ENCODE peak calls at places on chromosomes 5 and 9, in eight cellular contexts. One of them, this sample, is unnamed. For H3K36me3 and H3K27me3, the result is how much of the 10 kb centered on the place peaks cover.

GRCh38 chr5:132473608-132474007 is 17.0 kb downstream of the IRF1 start:
- DNase-seq in A673: no peak
- DNase-seq in PC-3: no peak
- DNase-seq in GM23338: no peak
- DNase-seq in left ventricle myocardium inferior: no peak
- DNase-seq in right atrium auricular region: no peak
- DNase-seq in upper lobe of right lung: peak
- DNase-seq in fibroblast of lung: no peak
- DNase-seq in this sample: no peak

GRCh38 chr5:18114161-18114802 is 480.0 kb downstream of the TAF11L14 start:
- DNase-seq in A673: no peak
- DNase-seq in PC-3: no peak
- DNase-seq in GM23338: peak
- DNase-seq in left ventricle myocardium inferior: no peak
- DNase-seq in right atrium auricular region: no peak
- DNase-seq in upper lobe of right lung: no peak
- DNase-seq in fibroblast of lung: no peak
- DNase-seq in this sample: no peak

GRCh38 chr5:137575847-137576246 is 76.7 kb upstream of the SPOCK1 start:
- DNase-seq in A673: peak
- DNase-seq in PC-3: peak
- DNase-seq in GM23338: no peak
- DNase-seq in left ventricle myocardium inferior: no peak
- DNase-seq in right atrium auricular region: no peak
- DNase-seq in upper lobe of right lung: no peak
- DNase-seq in fibroblast of lung: no peak
- DNase-seq in this sample: no peak

GRCh38 chr5:116573279-116573616 is 1.4 kb downstream of the SEMA6A start:
- DNase-seq in A673: no peak
- DNase-seq in PC-3: no peak
- DNase-seq in GM23338: no peak
- DNase-seq in left ventricle myocardium inferior: peak
- DNase-seq in right atrium auricular region: no peak
- DNase-seq in upper lobe of right lung: peak
- DNase-seq in fibroblast of lung: no peak
- DNase-seq in this sample: no peak

GRCh38 chr5:10478436-10478835 is 36.8 kb downstream of the ROPN1L start:
- DNase-seq in A673: no peak
- DNase-seq in PC-3: peak
- DNase-seq in GM23338: no peak
- DNase-seq in left ventricle myocardium inferior: no peak
- DNase-seq in right atrium auricular region: no peak
- DNase-seq in upper lobe of right lung: no peak
- DNase-seq in fibroblast of lung: peak
- DNase-seq in this sample: no peak

GRCh38 chr5:19605846-19606407 is 382.1 kb downstream of the CDH18 start:
- DNase-seq in A673: no peak
- DNase-seq in PC-3: peak
- DNase-seq in GM23338: no peak
- DNase-seq in left ventricle myocardium inferior: no peak
- DNase-seq in right atrium auricular region: no peak
- DNase-seq in upper lobe of right lung: no peak
- DNase-seq in fibroblast of lung: no peak
- DNase-seq in this sample: no peak

GRCh38 chr9:36765077-36765390 is 192.3 kb downstream of the MELK start:
- DNase-seq in A673: no peak
- DNase-seq in PC-3: no peak
- DNase-seq in GM23338: no peak
- DNase-seq in left ventricle myocardium inferior: no peak
- DNase-seq in right atrium auricular region: no peak
- DNase-seq in upper lobe of right lung: no peak
- DNase-seq in fibroblast of lung: no peak
- DNase-seq in this sample: no peak

GRCh38 chr9:116476935-116477381 is 210.1 kb upstream of the TRIM32 start:
- DNase-seq in A673: no peak
- DNase-seq in PC-3: no peak
- DNase-seq in GM23338: no peak
- DNase-seq in left ventricle myocardium inferior: peak
- DNase-seq in right atrium auricular region: peak
- DNase-seq in upper lobe of right lung: no peak
- DNase-seq in fibroblast of lung: peak
- DNase-seq in this sample: no peak

GRCh38 chr5:99320461-99320860 is 391.7 kb upstream of the CHD1 start:
- DNase-seq in A673: peak
- DNase-seq in PC-3: peak
- DNase-seq in GM23338: peak
- DNase-seq in left ventricle myocardium inferior: no peak
- DNase-seq in right atrium auricular region: no peak
- DNase-seq in upper lobe of right lung: no peak
- DNase-seq in fibroblast of lung: no peak
- DNase-seq in this sample: no peak

GRCh38 chr5:43456556-43456955 is 27.1 kb downstream of the TMEM267 start:
- DNase-seq in A673: no peak
- DNase-seq in PC-3: no peak
- DNase-seq in GM23338: no peak
- DNase-seq in left ventricle myocardium inferior: no peak
- DNase-seq in right atrium auricular region: no peak
- DNase-seq in upper lobe of right lung: no peak
- DNase-seq in fibroblast of lung: no peak
- DNase-seq in this sample: no peak

GRCh38 chr5:60387041-60387440 is 312.9 kb downstream of the DEPDC1B start:
- DNase-seq in A673: no peak
- DNase-seq in PC-3: no peak
- DNase-seq in GM23338: no peak
- DNase-seq in left ventricle myocardium inferior: no peak
- DNase-seq in right atrium auricular region: no peak
- DNase-seq in upper lobe of right lung: no peak
- DNase-seq in fibroblast of lung: peak
- DNase-seq in this sample: no peak

GRCh38 chr9:11088826-11089374 is 476.1 kb upstream of the PTPRD start:
- DNase-seq in A673: no peak
- DNase-seq in PC-3: no peak
- DNase-seq in GM23338: no peak
- DNase-seq in left ventricle myocardium inferior: no peak
- DNase-seq in right atrium auricular region: no peak
- DNase-seq in upper lobe of right lung: no peak
- DNase-seq in fibroblast of lung: no peak
- DNase-seq in this sample: no peak
- H3K36me3 ChIP-seq in A673: under half
- H3K36me3 ChIP-seq in PC-3: under half
- H3K36me3 ChIP-seq in GM23338: under half
- H3K36me3 ChIP-seq in left ventricle myocardium inferior: under half
- H3K36me3 ChIP-seq in right atrium auricular region: under half
- H3K36me3 ChIP-seq in upper lobe of right lung: under half
- H3K36me3 ChIP-seq in fibroblast of lung: under half
- H3K36me3 ChIP-seq in this sample: under half

GRCh38 chr5:146203872-146204192 is 427 bp downstream of the RBM27 start:
- DNase-seq in A673: no peak
- DNase-seq in PC-3: no peak
- DNase-seq in GM23338: no peak
- DNase-seq in left ventricle myocardium inferior: no peak
- DNase-seq in right atrium auricular region: no peak
- DNase-seq in upper lobe of right lung: no peak
- DNase-seq in fibroblast of lung: no peak
- DNase-seq in this sample: no peak

GRCh38 chr5:146203011-146203871 is at the start of gene RBM27:
- DNase-seq in A673: peak
- DNase-seq in PC-3: peak
- DNase-seq in GM23338: peak
- DNase-seq in left ventricle myocardium inferior: peak
- DNase-seq in right atrium auricular region: peak
- DNase-seq in upper lobe of right lung: peak
- DNase-seq in fibroblast of lung: peak
- DNase-seq in this sample: peak

GRCh38 chr5:146206257-146206656 is 2.9 kb downstream of the RBM27 start:
- DNase-seq in A673: no peak
- DNase-seq in PC-3: no peak
- DNase-seq in GM23338: no peak
- DNase-seq in left ventricle myocardium inferior: no peak
- DNase-seq in right atrium auricular region: no peak
- DNase-seq in upper lobe of right lung: no peak
- DNase-seq in fibroblast of lung: no peak
- DNase-seq in this sample: no peak

GRCh38 chr5:146208916-146209522 is 5.6 kb downstream of the RBM27 start:
- DNase-seq in A673: no peak
- DNase-seq in PC-3: peak
- DNase-seq in GM23338: no peak
- DNase-seq in left ventricle myocardium inferior: no peak
- DNase-seq in right atrium auricular region: no peak
- DNase-seq in upper lobe of right lung: no peak
- DNase-seq in fibroblast of lung: peak
- DNase-seq in this sample: no peak

DNA sequence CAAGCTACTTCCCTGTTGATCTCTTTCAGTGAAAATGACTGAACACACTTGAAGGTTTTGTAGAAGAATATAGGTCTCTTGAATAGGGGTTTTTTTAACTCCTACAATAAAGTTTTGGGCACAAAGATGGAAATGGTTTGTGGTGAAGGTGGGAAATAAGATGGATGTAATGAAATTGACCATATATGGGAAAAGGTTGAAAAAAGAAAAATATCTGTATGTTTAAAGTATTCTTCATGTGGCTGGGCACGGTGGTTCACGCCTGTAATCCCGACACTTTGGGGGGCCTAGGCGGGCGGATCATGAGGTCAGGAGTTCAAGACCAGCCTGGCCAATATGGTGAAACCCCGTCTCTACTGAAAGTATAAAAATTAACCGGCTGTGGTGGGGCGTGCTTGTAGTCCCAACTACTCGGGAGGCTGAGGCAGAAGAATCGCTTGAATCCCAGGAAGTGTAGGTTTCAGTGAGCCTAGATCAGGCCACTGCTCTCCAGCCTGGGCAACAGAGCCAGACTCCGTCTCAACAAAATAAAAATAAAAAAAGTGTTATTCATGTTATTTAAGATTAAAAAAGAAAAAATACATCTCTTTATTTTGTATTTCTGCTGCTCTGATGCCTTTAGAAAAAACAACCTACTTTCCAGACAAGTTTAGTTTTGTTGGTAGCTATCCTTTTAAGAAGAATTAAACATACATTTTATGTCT is 2.2 kb downstream of the RBM27 start:
- DNase-seq in A673: no peak
- DNase-seq in PC-3: no peak
- DNase-seq in GM23338: no peak
- DNase-seq in left ventricle myocardium inferior: no peak
- DNase-seq in right atrium auricular region: no peak
- DNase-seq in upper lobe of right lung: no peak
- DNase-seq in fibroblast of lung: no peak
- DNase-seq in this sample: no peak
- H3K4me3 ChIP-seq in A673: peak
- H3K4me3 ChIP-seq in PC-3: peak
- H3K4me3 ChIP-seq in GM23338: peak
- H3K4me3 ChIP-seq in left ventricle myocardium inferior: peak
- H3K4me3 ChIP-seq in right atrium auricular region: no peak
- H3K4me3 ChIP-seq in upper lobe of right lung: peak
- H3K4me3 ChIP-seq in fibroblast of lung: peak
- H3K4me3 ChIP-seq in this sample: no peak

DNA sequence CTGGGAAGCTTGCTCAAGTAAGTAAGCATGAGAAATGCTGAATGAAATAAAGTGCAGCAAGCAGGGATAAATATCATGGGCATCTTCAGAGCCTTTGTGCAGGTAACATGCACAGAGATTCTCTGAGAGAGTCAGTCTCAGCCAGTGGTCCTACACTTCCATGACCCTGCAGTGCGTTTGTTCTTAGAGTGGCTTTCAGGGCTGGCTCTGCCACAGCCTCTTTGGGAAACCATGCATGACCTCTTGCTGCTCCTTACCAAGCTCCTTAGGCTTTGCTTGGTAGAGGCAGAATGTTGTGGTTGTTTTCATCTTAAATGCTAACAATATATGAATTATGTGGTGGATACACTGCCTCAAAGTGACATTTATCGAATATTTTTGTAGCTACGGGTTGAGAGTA is 5.4 kb downstream of the SYK start:
- DNase-seq in A673: no peak
- DNase-seq in PC-3: no peak
- DNase-seq in GM23338: no peak
- DNase-seq in left ventricle myocardium inferior: no peak
- DNase-seq in right atrium auricular region: no peak
- DNase-seq in upper lobe of right lung: no peak
- DNase-seq in fibroblast of lung: no peak
- DNase-seq in this sample: no peak
- H3K27me3 ChIP-seq in A673: under half
- H3K27me3 ChIP-seq in PC-3: under half
- H3K27me3 ChIP-seq in GM23338: under half
- H3K27me3 ChIP-seq in left ventricle myocardium inferior: half or more
- H3K27me3 ChIP-seq in right atrium auricular region: under half
- H3K27me3 ChIP-seq in upper lobe of right lung: under half
- H3K27me3 ChIP-seq in fibroblast of lung: under half
- H3K27me3 ChIP-seq in this sample: under half

GRCh38 chr5:180241600-180241999 is 32.6 kb upstream of the RASGEF1C start:
- DNase-seq in A673: no peak
- DNase-seq in PC-3: no peak
- DNase-seq in GM23338: no peak
- DNase-seq in left ventricle myocardium inferior: no peak
- DNase-seq in right atrium auricular region: no peak
- DNase-seq in upper lobe of right lung: no peak
- DNase-seq in fibroblast of lung: no peak
- DNase-seq in this sample: no peak
- H3K36me3 ChIP-seq in A673: under half
- H3K36me3 ChIP-seq in PC-3: under half
- H3K36me3 ChIP-seq in GM23338: under half
- H3K36me3 ChIP-seq in left ventricle myocardium inferior: half or more
- H3K36me3 ChIP-seq in right atrium auricular region: half or more
- H3K36me3 ChIP-seq in upper lobe of right lung: half or more
- H3K36me3 ChIP-seq in fibroblast of lung: under half
- H3K36me3 ChIP-seq in this sample: half or more

GRCh38 chr9:111034146-111034545 is 4.1 kb downstream of the LPAR1 start:
- DNase-seq in A673: no peak
- DNase-seq in PC-3: no peak
- DNase-seq in GM23338: no peak
- DNase-seq in left ventricle myocardium inferior: no peak
- DNase-seq in right atrium auricular region: no peak
- DNase-seq in upper lobe of right lung: no peak
- DNase-seq in fibroblast of lung: peak
- DNase-seq in this sample: no peak
- H3K4me3 ChIP-seq in A673: no peak
- H3K4me3 ChIP-seq in PC-3: peak
- H3K4me3 ChIP-seq in GM23338: no peak
- H3K4me3 ChIP-seq in left ventricle myocardium inferior: no peak
- H3K4me3 ChIP-seq in right atrium auricular region: no peak
- H3K4me3 ChIP-seq in upper lobe of right lung: no peak
- H3K4me3 ChIP-seq in fibroblast of lung: peak
- H3K4me3 ChIP-seq in this sample: no peak

This sample was measured in left lung.